ENCODE peak calls at places on chromosomes 3 and 15, in six cellular contexts. One of them, this sample, is unnamed.

GRCh38 chr3:141960731-141961130 is 84.3 kb downstream of the ATP1B3 start:
- DNase-seq in AG10803: peak
- DNase-seq in B cell: no peak
- DNase-seq in NCI-H1092: no peak
- DNase-seq in T-helper 9 cell: no peak
- DNase-seq in stimulated activated CD4-positive, alpha-beta T cell treated with anti-CD3 and anti-CD28 coated beads, Interleukin-15, amount 100 ng/mL, for 1 hour: no peak
- DNase-seq in this sample: no peak

GRCh38 chr3:127962937-127963336 is 47.9 kb downstream of the KBTBD12 start:
- DNase-seq in AG10803: no peak
- DNase-seq in B cell: no peak
- DNase-seq in NCI-H1092: no peak
- DNase-seq in T-helper 9 cell: no peak
- DNase-seq in stimulated activated CD4-positive, alpha-beta T cell treated with anti-CD3 and anti-CD28 coated beads, Interleukin-15, amount 100 ng/mL, for 1 hour: no peak
- DNase-seq in this sample: no peak

GRCh38 chr3:56868706-56869105 is 67.0 kb upstream of the ARHGEF3 start:
- DNase-seq in AG10803: no peak
- DNase-seq in B cell: no peak
- DNase-seq in NCI-H1092: no peak
- DNase-seq in T-helper 9 cell: no peak
- DNase-seq in stimulated activated CD4-positive, alpha-beta T cell treated with anti-CD3 and anti-CD28 coated beads, Interleukin-15, amount 100 ng/mL, for 1 hour: no peak
- DNase-seq in this sample: no peak

GRCh38 chr15:101637038-101637437 is 15.1 kb downstream of the TM2D3 start:
- DNase-seq in AG10803: no peak
- DNase-seq in B cell: no peak
- DNase-seq in NCI-H1092: no peak
- DNase-seq in T-helper 9 cell: no peak
- DNase-seq in stimulated activated CD4-positive, alpha-beta T cell treated with anti-CD3 and anti-CD28 coated beads, Interleukin-15, amount 100 ng/mL, for 1 hour: no peak
- DNase-seq in this sample: no peak

GRCh38 chr15:60994842-60995495 is 234.1 kb downstream of the RORA start:
- DNase-seq in AG10803: no peak
- DNase-seq in B cell: no peak
- DNase-seq in NCI-H1092: peak
- DNase-seq in T-helper 9 cell: no peak
- DNase-seq in stimulated activated CD4-positive, alpha-beta T cell treated with anti-CD3 and anti-CD28 coated beads, Interleukin-15, amount 100 ng/mL, for 1 hour: no peak
- DNase-seq in this sample: peak

GRCh38 chr3:170534232-170534631 is 51.6 kb downstream of the SLC7A14 start:
- DNase-seq in AG10803: no peak
- DNase-seq in B cell: no peak
- DNase-seq in NCI-H1092: no peak
- DNase-seq in T-helper 9 cell: no peak
- DNase-seq in stimulated activated CD4-positive, alpha-beta T cell treated with anti-CD3 and anti-CD28 coated beads, Interleukin-15, amount 100 ng/mL, for 1 hour: no peak
- DNase-seq in this sample: no peak

GRCh38 chr3:71072288-71072687 is 511.2 kb downstream of the FOXP1 start:
- DNase-seq in AG10803: no peak
- DNase-seq in B cell: no peak
- DNase-seq in NCI-H1092: no peak
- DNase-seq in T-helper 9 cell: no peak
- DNase-seq in stimulated activated CD4-positive, alpha-beta T cell treated with anti-CD3 and anti-CD28 coated beads, Interleukin-15, amount 100 ng/mL, for 1 hour: no peak
- DNase-seq in this sample: no peak

GRCh38 chr3:159169828-159170227 is 368.0 kb downstream of the MFSD1 start:
- DNase-seq in AG10803: peak
- DNase-seq in B cell: no peak
- DNase-seq in NCI-H1092: no peak
- DNase-seq in T-helper 9 cell: no peak
- DNase-seq in stimulated activated CD4-positive, alpha-beta T cell treated with anti-CD3 and anti-CD28 coated beads, Interleukin-15, amount 100 ng/mL, for 1 hour: no peak
- DNase-seq in this sample: no peak

GRCh38 chr15:48984811-48985352 is 21.2 kb upstream of the SHC4 start:
- DNase-seq in AG10803: peak
- DNase-seq in B cell: no peak
- DNase-seq in NCI-H1092: no peak
- DNase-seq in T-helper 9 cell: no peak
- DNase-seq in stimulated activated CD4-positive, alpha-beta T cell treated with anti-CD3 and anti-CD28 coated beads, Interleukin-15, amount 100 ng/mL, for 1 hour: no peak
- DNase-seq in this sample: no peak

GRCh38 chr3:42699511-42699971 is 3.1 kb downstream of the HHATL start:
- DNase-seq in AG10803: no peak
- DNase-seq in B cell: peak
- DNase-seq in NCI-H1092: no peak
- DNase-seq in T-helper 9 cell: no peak
- DNase-seq in stimulated activated CD4-positive, alpha-beta T cell treated with anti-CD3 and anti-CD28 coated beads, Interleukin-15, amount 100 ng/mL, for 1 hour: no peak
- DNase-seq in this sample: no peak

GRCh38 chr3:187041362-187042061 is 97.8 kb downstream of the RPL39L start:
- DNase-seq in AG10803: no peak
- DNase-seq in B cell: no peak
- DNase-seq in NCI-H1092: no peak
- DNase-seq in T-helper 9 cell: peak
- DNase-seq in stimulated activated CD4-positive, alpha-beta T cell treated with anti-CD3 and anti-CD28 coated beads, Interleukin-15, amount 100 ng/mL, for 1 hour: peak
- DNase-seq in this sample: no peak

GRCh38 chr3:120059081-120059864 is 35.0 kb downstream of the GSK3B start:
- DNase-seq in AG10803: no peak
- DNase-seq in B cell: no peak
- DNase-seq in NCI-H1092: no peak
- DNase-seq in T-helper 9 cell: no peak
- DNase-seq in stimulated activated CD4-positive, alpha-beta T cell treated with anti-CD3 and anti-CD28 coated beads, Interleukin-15, amount 100 ng/mL, for 1 hour: no peak
- DNase-seq in this sample: no peak

GRCh38 chr3:170563712-170564423 is 22.0 kb downstream of the SLC7A14 start:
- DNase-seq in AG10803: peak
- DNase-seq in B cell: no peak
- DNase-seq in NCI-H1092: no peak
- DNase-seq in T-helper 9 cell: no peak
- DNase-seq in stimulated activated CD4-positive, alpha-beta T cell treated with anti-CD3 and anti-CD28 coated beads, Interleukin-15, amount 100 ng/mL, for 1 hour: no peak
- DNase-seq in this sample: no peak

GRCh38 chr3:33141006-33141405 is 27.2 kb downstream of the CRTAP start:
- DNase-seq in AG10803: no peak
- DNase-seq in B cell: no peak
- DNase-seq in NCI-H1092: no peak
- DNase-seq in T-helper 9 cell: no peak
- DNase-seq in stimulated activated CD4-positive, alpha-beta T cell treated with anti-CD3 and anti-CD28 coated beads, Interleukin-15, amount 100 ng/mL, for 1 hour: no peak
- DNase-seq in this sample: no peak

GRCh38 chr3:189845069-189845468 is 213.9 kb downstream of the TP63 start:
- DNase-seq in AG10803: no peak
- DNase-seq in B cell: no peak
- DNase-seq in NCI-H1092: no peak
- DNase-seq in T-helper 9 cell: no peak
- DNase-seq in stimulated activated CD4-positive, alpha-beta T cell treated with anti-CD3 and anti-CD28 coated beads, Interleukin-15, amount 100 ng/mL, for 1 hour: no peak
- DNase-seq in this sample: no peak

GRCh38 chr3:124407260-124407659 is 323.0 kb upstream of the UMPS start:
- DNase-seq in AG10803: no peak
- DNase-seq in B cell: no peak
- DNase-seq in NCI-H1092: no peak
- DNase-seq in T-helper 9 cell: no peak
- DNase-seq in stimulated activated CD4-positive, alpha-beta T cell treated with anti-CD3 and anti-CD28 coated beads, Interleukin-15, amount 100 ng/mL, for 1 hour: no peak
- DNase-seq in this sample: no peak

GRCh38 chr3:170467560-170467959 is 48.9 kb downstream of the CLDN11 start:
- DNase-seq in AG10803: no peak
- DNase-seq in B cell: no peak
- DNase-seq in NCI-H1092: peak
- DNase-seq in T-helper 9 cell: no peak
- DNase-seq in stimulated activated CD4-positive, alpha-beta T cell treated with anti-CD3 and anti-CD28 coated beads, Interleukin-15, amount 100 ng/mL, for 1 hour: no peak
- DNase-seq in this sample: no peak

GRCh38 chr15:50166216-50166615 is 15.8 kb upstream of the SLC27A2 start:
- DNase-seq in AG10803: peak
- DNase-seq in B cell: no peak
- DNase-seq in NCI-H1092: no peak
- DNase-seq in T-helper 9 cell: no peak
- DNase-seq in stimulated activated CD4-positive, alpha-beta T cell treated with anti-CD3 and anti-CD28 coated beads, Interleukin-15, amount 100 ng/mL, for 1 hour: no peak
- DNase-seq in this sample: no peak

GRCh38 chr3:150956376-150956775 is 16.2 kb downstream of the CLRN1 start:
- DNase-seq in AG10803: peak
- DNase-seq in B cell: no peak
- DNase-seq in NCI-H1092: no peak
- DNase-seq in T-helper 9 cell: no peak
- DNase-seq in stimulated activated CD4-positive, alpha-beta T cell treated with anti-CD3 and anti-CD28 coated beads, Interleukin-15, amount 100 ng/mL, for 1 hour: no peak
- DNase-seq in this sample: no peak

GRCh38 chr15:61151791-61152190 is 77.3 kb downstream of the RORA start:
- DNase-seq in AG10803: no peak
- DNase-seq in B cell: no peak
- DNase-seq in NCI-H1092: no peak
- DNase-seq in T-helper 9 cell: no peak
- DNase-seq in stimulated activated CD4-positive, alpha-beta T cell treated with anti-CD3 and anti-CD28 coated beads, Interleukin-15, amount 100 ng/mL, for 1 hour: no peak
- DNase-seq in this sample: no peak

GRCh38 chr3:99651561-99651960 is 13.2 kb downstream of the COL8A1 start:
- DNase-seq in AG10803: peak
- DNase-seq in B cell: no peak
- DNase-seq in NCI-H1092: no peak
- DNase-seq in T-helper 9 cell: no peak
- DNase-seq in stimulated activated CD4-positive, alpha-beta T cell treated with anti-CD3 and anti-CD28 coated beads, Interleukin-15, amount 100 ng/mL, for 1 hour: no peak
- DNase-seq in this sample: no peak

GRCh38 chr3:126355777-126356372 is 1.3 kb downstream of the KLF15 start:
- DNase-seq in AG10803: peak
- DNase-seq in B cell: peak
- DNase-seq in NCI-H1092: no peak
- DNase-seq in T-helper 9 cell: no peak
- DNase-seq in stimulated activated CD4-positive, alpha-beta T cell treated with anti-CD3 and anti-CD28 coated beads, Interleukin-15, amount 100 ng/mL, for 1 hour: no peak
- DNase-seq in this sample: no peak

GRCh38 chr3:51675201-51675611 is 4.2 kb downstream of the TEX264 start:
- DNase-seq in AG10803: peak
- DNase-seq in B cell: no peak
- DNase-seq in NCI-H1092: no peak
- DNase-seq in T-helper 9 cell: no peak
- DNase-seq in stimulated activated CD4-positive, alpha-beta T cell treated with anti-CD3 and anti-CD28 coated beads, Interleukin-15, amount 100 ng/mL, for 1 hour: no peak
- DNase-seq in this sample: no peak

GRCh38 chr3:39499651-39500273 is 32.3 kb downstream of the MOBP start:
- DNase-seq in AG10803: no peak
- DNase-seq in B cell: no peak
- DNase-seq in NCI-H1092: no peak
- DNase-seq in T-helper 9 cell: no peak
- DNase-seq in stimulated activated CD4-positive, alpha-beta T cell treated with anti-CD3 and anti-CD28 coated beads, Interleukin-15, amount 100 ng/mL, for 1 hour: no peak
- DNase-seq in this sample: no peak

GRCh38 chr3:185851046-185851445 is 26.2 kb upstream of the IGF2BP2 start:
- DNase-seq in AG10803: no peak
- DNase-seq in B cell: no peak
- DNase-seq in NCI-H1092: no peak
- DNase-seq in T-helper 9 cell: no peak
- DNase-seq in stimulated activated CD4-positive, alpha-beta T cell treated with anti-CD3 and anti-CD28 coated beads, Interleukin-15, amount 100 ng/mL, for 1 hour: no peak
- DNase-seq in this sample: no peak

GRCh38 chr3:117003501-117003900 is 293.9 kb downstream of the TUSC7 start:
- DNase-seq in AG10803: no peak
- DNase-seq in B cell: no peak
- DNase-seq in NCI-H1092: no peak
- DNase-seq in T-helper 9 cell: no peak
- DNase-seq in stimulated activated CD4-positive, alpha-beta T cell treated with anti-CD3 and anti-CD28 coated beads, Interleukin-15, amount 100 ng/mL, for 1 hour: no peak
- DNase-seq in this sample: no peak

GRCh38 chr15:68106656-68107055 is 52.5 kb downstream of the PIAS1 start:
- DNase-seq in AG10803: peak
- DNase-seq in B cell: no peak
- DNase-seq in NCI-H1092: no peak
- DNase-seq in T-helper 9 cell: no peak
- DNase-seq in stimulated activated CD4-positive, alpha-beta T cell treated with anti-CD3 and anti-CD28 coated beads, Interleukin-15, amount 100 ng/mL, for 1 hour: no peak
- DNase-seq in this sample: no peak

GRCh38 chr3:191139771-191140170 is 59.3 kb upstream of the OSTN start:
- DNase-seq in AG10803: peak
- DNase-seq in B cell: no peak
- DNase-seq in NCI-H1092: no peak
- DNase-seq in T-helper 9 cell: no peak
- DNase-seq in stimulated activated CD4-positive, alpha-beta T cell treated with anti-CD3 and anti-CD28 coated beads, Interleukin-15, amount 100 ng/mL, for 1 hour: no peak
- DNase-seq in this sample: no peak